ENCODE peak calls at places on chromosomes 16 and 17, in four cellular contexts. G is GM12878, U is HCT116, A is K562. P is an unnamed sample.

GRCh38 chr16:79272141-79272577 is 328.4 kb downstream of the MAF start:
- DNase-seq in G (no peak), U (no peak), A (peak; percentile 10), P (no peak)

GRCh38 chr17:61208301-61209098 is 191.1 kb upstream of the TBX2 start:
- DNase-seq in G (no peak), U (no peak), A (no peak), P (no peak)

GRCh38 chr17:82240506-82241182 is 11.8 kb downstream of the SLC16A3 start:
- DNase-seq in G (no peak), U (no peak), A (peak; percentile 23), P (no peak)

GRCh38 chr16:88282221-88283041 is 100.3 kb upstream of the ZNF469 start:
- DNase-seq in G (no peak), U (no peak), A (peak; percentile 20), P (no peak)

GRCh38 chr16:23055481-23055880 is 93.8 kb downstream of the USP31 start:
- DNase-seq in G (no peak), U (no peak), A (no peak), P (no peak)

GRCh38 chr16:66425651-66426050 is 1.4 kb upstream of the BEAN1 start:
- DNase-seq in G (no peak), U (no peak), A (no peak), P (no peak)

GRCh38 chr16:77113835-77114234 is 77.2 kb upstream of the MON1B start:
- DNase-seq in G (no peak), U (no peak), A (no peak), P (no peak)

GRCh38 chr16:49843758-49844157 is 12.2 kb downstream of the ZNF423 start:
- DNase-seq in G (no peak), U (no peak), A (no peak), P (no peak)

GRCh38 chr17:79047923-79048825 is 24.2 kb downstream of the C1QTNF1 start:
- DNase-seq in G (no peak), U (no peak), A (no peak), P (no peak)

GRCh38 chr17:49506282-49506681 is 11.2 kb downstream of the NGFR start:
- DNase-seq in G (no peak), U (no peak), A (no peak), P (no peak)
- TF ChIP-seq EGR1 in G (no peak), U (no peak), A (no peak), P (no peak)

DNA sequence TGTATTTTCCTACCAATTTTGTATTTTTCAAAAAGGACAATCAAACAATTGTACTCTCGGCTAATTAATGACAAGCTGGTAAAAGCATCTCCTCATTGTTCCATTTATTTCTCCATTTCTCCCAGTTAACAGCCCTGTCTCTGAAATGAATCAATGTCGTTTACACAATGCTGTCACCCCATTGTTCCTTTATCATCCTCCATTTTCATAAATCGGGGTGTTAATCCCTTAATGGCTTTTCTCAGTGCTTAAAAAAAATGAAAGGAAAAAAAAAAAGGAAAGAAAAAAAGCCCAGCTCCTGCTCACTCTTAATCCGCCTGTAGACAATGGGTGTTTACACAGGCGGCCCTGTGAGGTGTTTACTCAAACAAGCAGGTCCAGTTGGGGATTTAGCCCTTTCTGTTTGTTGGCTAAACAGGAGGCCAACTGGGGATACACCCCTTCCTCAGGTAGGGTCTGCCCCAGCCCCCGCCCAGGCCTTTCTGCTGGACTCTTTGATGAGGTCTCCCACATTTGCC is 86.8 kb upstream of the SALL1 start:
- DNase-seq in G (no peak), U (no peak), A (no peak), P (no peak)
- TF ChIP-seq EGR1 in G (no peak), U (no peak), A (no peak), P (no peak)

GRCh38 chr17:7916799-7917198 is 710 bp upstream of the RNF227 start:
- DNase-seq in G (no peak), U (no peak), A (peak; percentile 20), P (no peak)

GRCh38 chr17:7916383-7916677 is 241 bp upstream of the RNF227 start:
- DNase-seq in G (no peak), U (no peak), A (no peak), P (no peak)

GRCh38 chr17:7915611-7916382 is at the start of gene RNF227:
- DNase-seq in G (peak; percentile 57), U (peak; percentile 63), A (peak; percentile 92), P (peak; percentile 92)

GRCh38 chr17:7912927-7913524 is 3.1 kb downstream of the RNF227 start:
- DNase-seq in G (peak; percentile 43), U (peak; percentile 81), A (peak; percentile 84), P (no peak)

DNA sequence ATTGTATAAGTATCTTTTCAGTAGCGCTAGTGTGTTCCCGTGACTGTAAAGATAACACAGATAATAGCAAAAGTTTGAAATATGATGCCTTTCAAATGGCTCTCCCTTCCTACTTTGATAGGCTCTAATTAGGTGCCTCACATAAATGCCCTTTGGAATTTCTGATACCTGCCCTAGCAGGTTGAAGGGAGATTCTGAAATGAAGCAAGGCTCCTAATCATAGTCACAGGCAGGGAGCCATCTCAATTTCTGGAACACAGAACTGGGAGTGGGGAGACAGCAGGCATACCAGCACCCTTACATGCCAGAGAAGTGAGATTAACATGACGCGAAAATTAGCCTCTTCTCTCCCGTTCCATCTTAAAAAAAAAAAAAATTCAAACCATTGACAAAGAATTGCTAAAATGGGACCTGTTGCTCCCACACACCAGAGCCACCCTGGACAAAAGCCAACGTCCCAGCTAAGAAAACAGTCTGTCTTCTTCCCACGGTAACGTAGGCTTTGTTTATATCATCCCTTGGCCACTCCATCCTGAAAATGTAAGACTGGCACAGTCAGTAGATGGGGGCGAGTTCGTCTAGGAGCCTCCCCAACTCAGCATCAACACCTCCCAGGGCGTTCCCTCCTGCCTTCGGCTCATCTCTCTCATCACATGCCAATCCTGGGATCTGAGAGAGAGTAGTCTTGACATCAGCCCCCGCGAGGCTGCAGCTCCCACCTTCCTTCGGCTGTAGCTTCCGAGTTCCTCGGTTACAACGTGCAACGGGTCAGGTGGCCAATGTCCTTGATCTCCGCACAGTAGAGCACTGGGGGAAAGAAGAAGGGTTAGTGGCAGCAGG is 1.1 kb downstream of the RNF227 start:
- DNase-seq in G (no peak), U (no peak), A (no peak), P (no peak)
- TF ChIP-seq EGR1 in G (no peak), U (no peak), A (no peak), P (no peak)

GRCh38 chr16:62709856-62710255 is 673.6 kb upstream of the CDH8 start:
- DNase-seq in G (no peak), U (no peak), A (no peak), P (no peak)

GRCh38 chr16:62711797-62712196 is 675.6 kb upstream of the CDH8 start:
- DNase-seq in G (no peak), U (no peak), A (no peak), P (peak; percentile 13)

GRCh38 chr16:62720651-62721050 is 684.4 kb upstream of the CDH8 start:
- DNase-seq in G (no peak), U (no peak), A (no peak), P (no peak)

GRCh38 chr16:62715701-62716100 is 679.5 kb upstream of the CDH8 start:
- DNase-seq in G (no peak), U (no peak), A (no peak), P (no peak)
- TF ChIP-seq EGR1 in G (no peak), U (no peak), A (no peak), P (no peak)

GRCh38 chr17:56319531-56319930 is 166.3 kb downstream of the ANKFN1 start:
- DNase-seq in G (peak; percentile 2), U (peak; percentile 55), A (peak; percentile 31), P (no peak)
- TF ChIP-seq EGR1 in G (no peak), U (no peak), A (no peak), P (no peak)

GRCh38 chr17:19338031-19338990 is 24.2 kb downstream of the B9D1 start:
- DNase-seq in G (no peak), U (no peak), A (peak; percentile 50), P (peak; percentile 75)
- TF ChIP-seq EGR1 in G (no peak), U (no peak), A (no peak), P (no peak)

P was measured in H1.